ENCODE peak calls at places on chromosomes 4 and X, in five cellular contexts. D, P, H, Y and U are unnamed samples.

GRCh38 chr4:156962551-156962974 is 9.0 kb downstream of the PDGFC start:
- DNase-seq in P (no peak), D (no peak), Y (no peak), H (no peak), U (peak)

GRCh38 chrX:81542255-81542654 is 340.4 kb downstream of the SH3BGRL start:
- DNase-seq in Y (no peak), P (no peak), D (no peak), H (no peak), U (no peak)

GRCh38 chrX:129696463-129697155 is 41.9 kb upstream of the APLN start:
- DNase-seq in Y (no peak), H (no peak), D (no peak), P (no peak), U (no peak)

GRCh38 chr4:15232725-15233597 is 194.9 kb upstream of the C1QTNF7 start:
- DNase-seq in D (no peak), Y (peak), H (no peak), P (no peak), U (peak)

GRCh38 chrX:9522756-9523155 is 57.9 kb downstream of the TBL1X start:
- DNase-seq in P (no peak), H (no peak), Y (no peak), D (no peak), U (no peak)

GRCh38 chr4:1748465-1748995 is 27.2 kb downstream of the TACC3 start:
- DNase-seq in P (peak), H (peak), D (peak), Y (peak), U (peak)

GRCh38 chr4:147831452-147832192 is 99.7 kb downstream of the ARHGAP10 start:
- DNase-seq in H (no peak), P (no peak), Y (peak), D (no peak), U (peak)

GRCh38 chr4:24244663-24245519 is 339.5 kb downstream of the DHX15 start:
- DNase-seq in D (no peak), Y (no peak), H (no peak), P (no peak), U (peak)

GRCh38 chrX:40521868-40522450 is 58.8 kb upstream of the ATP6AP2 start:
- DNase-seq in Y (no peak), D (no peak), H (no peak), P (no peak), U (no peak)

GRCh38 chr4:126431049-126431448 is 1116.3 kb downstream of the FAT4 start:
- DNase-seq in D (no peak), Y (no peak), H (no peak), P (no peak), U (no peak)

GRCh38 chrX:67780694-67781109 is 236.9 kb downstream of the AR start:
- DNase-seq in D (no peak), Y (peak), P (no peak), H (no peak), U (peak)

GRCh38 chr4:24328711-24329110 is 255.6 kb downstream of the DHX15 start:
- DNase-seq in D (no peak), P (no peak), Y (no peak), H (no peak), U (no peak)

GRCh38 chrX:124555036-124555595 is 208.8 kb downstream of the SH2D1A start:
- DNase-seq in P (no peak), D (no peak), Y (peak), H (no peak), U (peak)

GRCh38 chr4:174193438-174194015 is 89.9 kb downstream of the FBXO8 start:
- DNase-seq in P (no peak), H (no peak), D (no peak), Y (no peak), U (no peak)

GRCh38 chr4:156949373-156949814 is 22.2 kb downstream of the PDGFC start:
- DNase-seq in P (no peak), H (no peak), D (no peak), Y (peak), U (peak)

GRCh38 chr4:184954482-184954881 is 63.8 kb upstream of the HELT start:
- DNase-seq in H (no peak), P (no peak), D (peak), Y (no peak), U (no peak)